ENCODE peak calls at places on chromosomes 11 and 22, in nine cellular contexts. K is cardiac fibroblast, I is tibial nerve, S is esophagus squamous epithelium, M is nephron progenitor cell, W is T-cell, Z is transverse colon, N is Calu3, C is GM23248. L is an unnamed sample.

GRCh38 chr11:20966489-20966888 is 297.1 kb downstream of the NELL1 start:
- DNase-seq in N (no peak), S (no peak), W (no peak), K (no peak), M (no peak), C (no peak), I (no peak), Z (no peak), L (peak; percentile 52)

GRCh38 chr11:62879554-62879953 is 1.1 kb upstream of the SLC3A2 start:
- DNase-seq in I (peak; percentile 64), K (no peak), N (no peak), M (no peak), C (peak; percentile 52), W (no peak), Z (no peak), S (no peak), L (no peak)

GRCh38 chr11:7457211-7457610 is 28.1 kb upstream of the OLFML1 start:
- DNase-seq in K (peak; percentile 55), M (no peak), S (no peak), N (no peak), C (peak; percentile 82), Z (no peak), I (no peak), W (no peak), L (no peak)

GRCh38 chr11:103202048-103202651 is 92.9 kb downstream of the DYNC2H1 start:
- DNase-seq in S (no peak), N (no peak), C (peak; percentile 66), M (no peak), K (peak; percentile 72), Z (no peak), I (no peak), W (no peak), L (no peak)

GRCh38 chr22:24039046-24039445 is 27.9 kb downstream of the CABIN1 start:
- DNase-seq in I (no peak), K (no peak), C (no peak), S (no peak), M (no peak), N (no peak), W (no peak), Z (no peak), L (no peak)

GRCh38 chr22:49667236-49667635 is 160.4 kb downstream of the BRD1 start:
- DNase-seq in C (no peak), S (no peak), M (no peak), K (no peak), N (no peak), W (no peak), Z (peak; percentile 22), I (no peak), L (no peak)

GRCh38 chr11:61922539-61922938 is 5.2 kb upstream of the RAB3IL1 start:
- DNase-seq in M (peak; percentile 55), S (no peak), K (peak; percentile 61), N (no peak), C (peak; percentile 85), W (no peak), I (peak; percentile 87), Z (peak; percentile 55), L (no peak)

GRCh38 chr11:8365542-8365941 is 101.9 kb upstream of the LMO1 start:
- DNase-seq in I (no peak), N (peak; percentile 19), C (no peak), S (no peak), M (no peak), Z (no peak), K (no peak), W (no peak), L (no peak)

GRCh38 chr22:25148149-25148691 is 51.4 kb upstream of the CRYBB3 start:
- DNase-seq in C (no peak), N (no peak), M (peak; percentile 13), I (no peak), W (no peak), S (no peak), Z (peak; percentile 81), K (no peak), L (no peak)

GRCh38 chr11:66845143-66845875 is 2.1 kb downstream of the RCE1 start:
- DNase-seq in I (no peak), Z (no peak), K (no peak), C (no peak), S (no peak), W (no peak), M (no peak), N (no peak), L (no peak)

GRCh38 chr22:50039669-50040458 is 18.2 kb downstream of the TTLL8 start:
- DNase-seq in Z (no peak), W (no peak), N (no peak), K (no peak), I (no peak), M (no peak), S (no peak), C (no peak), L (no peak)

GRCh38 chr11:108959874-108960273 is 295.0 kb downstream of the DDX10 start:
- DNase-seq in S (no peak), I (no peak), K (no peak), W (no peak), C (no peak), Z (no peak), N (no peak), M (no peak), L (no peak)

GRCh38 chr11:85170184-85170583 is 457.0 kb downstream of the DLG2 start:
- DNase-seq in I (no peak), N (peak; percentile 7), W (no peak), M (no peak), C (peak; percentile 50), S (no peak), Z (no peak), K (peak; percentile 49), L (no peak)

GRCh38 chr11:75801362-75802021 is 13.5 kb upstream of the UVRAG start:
- DNase-seq in M (no peak), Z (peak; percentile 31), S (no peak), N (no peak), K (no peak), I (no peak), W (no peak), C (no peak), L (no peak)

GRCh38 chr11:46342237-46342636 is 5.0 kb upstream of the DGKZ start:
- DNase-seq in S (no peak), M (no peak), W (no peak), I (no peak), C (no peak), Z (no peak), N (no peak), K (no peak), L (no peak)

GRCh38 chr11:117808768-117809167 is 11.8 kb upstream of the DSCAML1 start:
- DNase-seq in M (no peak), N (no peak), K (no peak), S (no peak), C (no peak), Z (peak; percentile 53), W (no peak), I (no peak), L (no peak)

GRCh38 chr22:41696714-41697113 is 2.6 kb upstream of the MEI1 start:
- DNase-seq in S (no peak), C (no peak), K (no peak), I (no peak), Z (peak; percentile 23), W (no peak), N (no peak), M (no peak), L (no peak)

GRCh38 chr11:74019860-74020259 is 11.0 kb upstream of the UCP3 start:
- DNase-seq in N (no peak), K (no peak), S (no peak), Z (no peak), C (peak; percentile 72), I (no peak), W (no peak), M (no peak), L (no peak)

GRCh38 chr22:30891781-30892180 is 76.8 kb downstream of the MORC2 start:
- DNase-seq in Z (no peak), C (no peak), M (no peak), I (no peak), W (no peak), N (no peak), K (no peak), S (no peak), L (peak; percentile 43)

GRCh38 chr11:32874144-32874543 is 18.5 kb upstream of the QSER1 start:
- DNase-seq in K (no peak), C (no peak), Z (no peak), N (no peak), W (no peak), I (no peak), S (no peak), M (no peak), L (no peak)

GRCh38 chr11:110526323-110526722 is 96.6 kb downstream of the FDX1 start:
- DNase-seq in I (no peak), N (no peak), M (no peak), C (no peak), S (no peak), W (no peak), K (no peak), Z (no peak), L (no peak)

GRCh38 chr11:111946499-111946898 is 9.4 kb downstream of the DIXDC1 start:
- DNase-seq in I (no peak), W (no peak), N (no peak), Z (no peak), K (peak; percentile 51), S (no peak), C (no peak), M (no peak), L (no peak)

GRCh38 chr11:124123587-124123986 is 8.3 kb downstream of the VWA5A start:
- DNase-seq in K (no peak), S (no peak), N (no peak), C (no peak), Z (no peak), M (no peak), I (no peak), W (no peak), L (no peak)

L was measured in ecto neural progenitor cell.